ENCODE peak calls at places on chromosomes 5 and 9, in eight cellular contexts. One of them, this sample, is unnamed.

GRCh38 chr5:14545890-14546289 is 35.7 kb upstream of the OTULINL start:
- DNase-seq in occipital lobe: no peak
- DNase-seq in activated T-helper 1 cell treated with Interleukin-2 at 50 U/mL for 16 hours: no peak
- DNase-seq in neural progenitor cell: no peak
- DNase-seq in RPMI8226: no peak
- DNase-seq in substantia nigra: no peak
- DNase-seq in mesothelial cell of epicardium: no peak
- DNase-seq in fibroblast of the aortic adventitia: no peak
- DNase-seq in this sample: no peak

GRCh38 chr5:139949710-139950109 is 93.4 kb downstream of the NRG2 start:
- DNase-seq in occipital lobe: no peak
- DNase-seq in activated T-helper 1 cell treated with Interleukin-2 at 50 U/mL for 16 hours: no peak
- DNase-seq in neural progenitor cell: peak
- DNase-seq in RPMI8226: no peak
- DNase-seq in substantia nigra: no peak
- DNase-seq in mesothelial cell of epicardium: no peak
- DNase-seq in fibroblast of the aortic adventitia: no peak
- DNase-seq in this sample: no peak

GRCh38 chr9:2337131-2337530 is 284.5 kb upstream of the VLDLR start:
- DNase-seq in occipital lobe: no peak
- DNase-seq in activated T-helper 1 cell treated with Interleukin-2 at 50 U/mL for 16 hours: no peak
- DNase-seq in neural progenitor cell: no peak
- DNase-seq in RPMI8226: no peak
- DNase-seq in substantia nigra: no peak
- DNase-seq in mesothelial cell of epicardium: no peak
- DNase-seq in fibroblast of the aortic adventitia: no peak
- DNase-seq in this sample: no peak

GRCh38 chr5:119083679-119084078 is 12.8 kb downstream of the DMXL1 start:
- DNase-seq in occipital lobe: no peak
- DNase-seq in activated T-helper 1 cell treated with Interleukin-2 at 50 U/mL for 16 hours: no peak
- DNase-seq in neural progenitor cell: no peak
- DNase-seq in RPMI8226: no peak
- DNase-seq in substantia nigra: no peak
- DNase-seq in mesothelial cell of epicardium: no peak
- DNase-seq in fibroblast of the aortic adventitia: no peak
- DNase-seq in this sample: no peak

GRCh38 chr5:14257995-14258403 is 114.9 kb downstream of the TRIO start:
- DNase-seq in occipital lobe: no peak
- DNase-seq in activated T-helper 1 cell treated with Interleukin-2 at 50 U/mL for 16 hours: no peak
- DNase-seq in neural progenitor cell: no peak
- DNase-seq in RPMI8226: peak
- DNase-seq in substantia nigra: no peak
- DNase-seq in mesothelial cell of epicardium: no peak
- DNase-seq in fibroblast of the aortic adventitia: no peak
- DNase-seq in this sample: no peak

GRCh38 chr5:83510199-83510730 is 38.7 kb downstream of the VCAN start:
- DNase-seq in occipital lobe: no peak
- DNase-seq in activated T-helper 1 cell treated with Interleukin-2 at 50 U/mL for 16 hours: no peak
- DNase-seq in neural progenitor cell: no peak
- DNase-seq in RPMI8226: no peak
- DNase-seq in substantia nigra: no peak
- DNase-seq in mesothelial cell of epicardium: no peak
- DNase-seq in fibroblast of the aortic adventitia: peak
- DNase-seq in this sample: no peak

GRCh38 chr9:37345038-37345437 is 77.5 kb upstream of the GRHPR start:
- DNase-seq in occipital lobe: no peak
- DNase-seq in activated T-helper 1 cell treated with Interleukin-2 at 50 U/mL for 16 hours: no peak
- DNase-seq in neural progenitor cell: no peak
- DNase-seq in RPMI8226: no peak
- DNase-seq in substantia nigra: no peak
- DNase-seq in mesothelial cell of epicardium: no peak
- DNase-seq in fibroblast of the aortic adventitia: no peak
- DNase-seq in this sample: no peak

GRCh38 chr9:87234854-87235253 is 262.8 kb upstream of the DAPK1 start:
- DNase-seq in occipital lobe: no peak
- DNase-seq in activated T-helper 1 cell treated with Interleukin-2 at 50 U/mL for 16 hours: no peak
- DNase-seq in neural progenitor cell: no peak
- DNase-seq in RPMI8226: no peak
- DNase-seq in substantia nigra: no peak
- DNase-seq in mesothelial cell of epicardium: no peak
- DNase-seq in fibroblast of the aortic adventitia: no peak
- DNase-seq in this sample: no peak

GRCh38 chr5:140881889-140882590 is at the start of gene PCDHA13:
- DNase-seq in occipital lobe: no peak
- DNase-seq in activated T-helper 1 cell treated with Interleukin-2 at 50 U/mL for 16 hours: no peak
- DNase-seq in neural progenitor cell: peak
- DNase-seq in RPMI8226: no peak
- DNase-seq in substantia nigra: no peak
- DNase-seq in mesothelial cell of epicardium: no peak
- DNase-seq in fibroblast of the aortic adventitia: no peak
- DNase-seq in this sample: peak

GRCh38 chr9:21994996-21995651 is 533 bp downstream of the CDKN2B-AS1 start:
- DNase-seq in occipital lobe: no peak
- DNase-seq in activated T-helper 1 cell treated with Interleukin-2 at 50 U/mL for 16 hours: peak
- DNase-seq in neural progenitor cell: peak
- DNase-seq in RPMI8226: peak
- DNase-seq in substantia nigra: peak
- DNase-seq in mesothelial cell of epicardium: peak
- DNase-seq in fibroblast of the aortic adventitia: peak
- DNase-seq in this sample: peak

GRCh38 chr9:5587024-5587423 is 41.9 kb upstream of the RIC1 start:
- DNase-seq in occipital lobe: no peak
- DNase-seq in activated T-helper 1 cell treated with Interleukin-2 at 50 U/mL for 16 hours: no peak
- DNase-seq in neural progenitor cell: no peak
- DNase-seq in RPMI8226: no peak
- DNase-seq in substantia nigra: no peak
- DNase-seq in mesothelial cell of epicardium: no peak
- DNase-seq in fibroblast of the aortic adventitia: peak
- DNase-seq in this sample: no peak

GRCh38 chr5:14200312-14200990 is 57.3 kb downstream of the TRIO start:
- DNase-seq in occipital lobe: no peak
- DNase-seq in activated T-helper 1 cell treated with Interleukin-2 at 50 U/mL for 16 hours: no peak
- DNase-seq in neural progenitor cell: no peak
- DNase-seq in RPMI8226: no peak
- DNase-seq in substantia nigra: no peak
- DNase-seq in mesothelial cell of epicardium: no peak
- DNase-seq in fibroblast of the aortic adventitia: no peak
- DNase-seq in this sample: no peak

GRCh38 chr9:121447341-121447834 is 52.3 kb downstream of the GGTA1 start:
- DNase-seq in occipital lobe: no peak
- DNase-seq in activated T-helper 1 cell treated with Interleukin-2 at 50 U/mL for 16 hours: no peak
- DNase-seq in neural progenitor cell: no peak
- DNase-seq in RPMI8226: no peak
- DNase-seq in substantia nigra: no peak
- DNase-seq in mesothelial cell of epicardium: no peak
- DNase-seq in fibroblast of the aortic adventitia: peak
- DNase-seq in this sample: peak

GRCh38 chr5:168661593-168662485 is 82.7 kb upstream of the PANK3 start:
- DNase-seq in occipital lobe: no peak
- DNase-seq in activated T-helper 1 cell treated with Interleukin-2 at 50 U/mL for 16 hours: no peak
- DNase-seq in neural progenitor cell: no peak
- DNase-seq in RPMI8226: no peak
- DNase-seq in substantia nigra: no peak
- DNase-seq in mesothelial cell of epicardium: no peak
- DNase-seq in fibroblast of the aortic adventitia: no peak
- DNase-seq in this sample: no peak

This sample was measured in NCI-H226.